ENCODE peak calls at places on chromosome 9, in seven cellular contexts. B is upper lobe of left lung, L is K562, A is transverse colon, M is SJSA1, O is mesendoderm, N is RWPE1. I is an unnamed sample.

GRCh38 chr9:18185196-18185595 is 288.8 kb upstream of the ADAMTSL1 start:
- DNase-seq in O (peak; percentile 62), A (peak; percentile 17), N (peak; percentile 27), B (no peak), L (no peak), M (no peak), I (no peak)

GRCh38 chr9:134301387-134302129 is 24.7 kb upstream of the RXRA start:
- DNase-seq in B (no peak), M (no peak), A (no peak), O (no peak), N (no peak), L (no peak), I (no peak)

GRCh38 chr9:68747043-68747533 is 42.0 kb downstream of the PIP5K1B start:
- DNase-seq in M (no peak), O (peak; percentile 25), L (peak; percentile 87), A (no peak), N (peak; percentile 8), B (no peak), I (no peak)

GRCh38 chr9:34571180-34571800 is 18.2 kb downstream of the CNTFR start:
- DNase-seq in A (no peak), B (no peak), L (no peak), O (no peak), M (no peak), N (no peak), I (no peak)

GRCh38 chr9:70112981-70113380 is 69.3 kb downstream of the MAMDC2 start:
- DNase-seq in O (peak; percentile 47), B (no peak), M (no peak), N (no peak), L (no peak), A (no peak), I (no peak)

GRCh38 chr9:134127616-134128015 is 8.3 kb upstream of the WDR5 start:
- DNase-seq in B (no peak), L (no peak), A (no peak), M (no peak), O (no peak), N (no peak), I (no peak)

GRCh38 chr9:121901616-121902015 is 191.5 kb downstream of the TTLL11 start:
- DNase-seq in L (no peak), B (no peak), A (no peak), N (no peak), O (no peak), M (no peak), I (no peak)

GRCh38 chr9:23621166-23621565 is 204.9 kb downstream of the ELAVL2 start:
- DNase-seq in N (peak; percentile 78), B (no peak), A (no peak), O (no peak), M (no peak), L (no peak), I (no peak)

GRCh38 chr9:89739531-89740315 is 134.9 kb downstream of the GADD45G start:
- DNase-seq in A (no peak), B (no peak), L (no peak), O (no peak), M (no peak), N (no peak), I (no peak)

GRCh38 chr9:95753762-95754465 is 121.6 kb upstream of the ERCC6L2 start:
- DNase-seq in M (peak; percentile 93), L (no peak), B (no peak), N (no peak), A (no peak), O (no peak), I (no peak)

GRCh38 chr9:136539427-136540412 is 6.1 kb downstream of the NOTCH1 start:
- DNase-seq in B (peak; percentile 90), N (peak; percentile 78), L (peak; percentile 94), O (peak; percentile 79), M (no peak), A (peak; percentile 97), I (no peak)

GRCh38 chr9:88370346-88370745 is 17.9 kb upstream of the SPIN1 start:
- DNase-seq in N (no peak), O (no peak), A (no peak), M (no peak), B (no peak), L (no peak), I (no peak)

GRCh38 chr9:3931996-3932906 is 367.6 kb downstream of the GLIS3 start:
- DNase-seq in N (no peak), L (no peak), M (no peak), A (no peak), O (no peak), B (no peak), I (no peak)

GRCh38 chr9:134328341-134328840 is 2.1 kb downstream of the RXRA start:
- DNase-seq in N (peak; percentile 41), L (no peak), M (no peak), B (no peak), O (no peak), A (peak; percentile 72), I (peak; percentile 93)

GRCh38 chr9:29966247-29966646 is 2393.0 kb upstream of the C9orf72 start:
- DNase-seq in B (no peak), M (no peak), L (no peak), N (peak; percentile 46), A (no peak), O (peak; percentile 68), I (no peak)

GRCh38 chr9:79798450-79798849 is 226.7 kb downstream of the TLE4 start:
- DNase-seq in M (no peak), L (no peak), B (no peak), N (no peak), A (no peak), O (no peak), I (no peak)

GRCh38 chr9:8366161-8366926 is 566.8 kb upstream of the DMAC1 start:
- DNase-seq in O (peak; percentile 65), A (no peak), B (no peak), L (no peak), N (no peak), M (no peak), I (no peak)

GRCh38 chr9:124020520-124021384 is 9.2 kb downstream of the LHX2 start:
- DNase-seq in L (no peak), N (no peak), B (no peak), O (no peak), M (no peak), A (no peak), I (peak; percentile 43)

GRCh38 chr9:136267261-136268111 is 21.9 kb upstream of the QSOX2 start:
- DNase-seq in M (peak; percentile 81), N (peak; percentile 99), B (peak; percentile 96), O (peak; percentile 90), L (peak; percentile 88), A (peak; percentile 85), I (peak; percentile 94)

GRCh38 chr9:12566411-12566810 is 126.8 kb upstream of the TYRP1 start:
- DNase-seq in A (no peak), M (no peak), O (no peak), L (no peak), B (no peak), N (no peak), I (no peak)

GRCh38 chr9:80811662-80812061 is 877.7 kb downstream of the TLE1 start:
- DNase-seq in O (peak; percentile 13), M (no peak), A (no peak), B (no peak), N (no peak), L (no peak), I (no peak)

GRCh38 chr9:110758201-110758600 is 89.6 kb downstream of the MUSK start:
- DNase-seq in A (no peak), B (no peak), M (no peak), O (no peak), N (no peak), L (no peak), I (no peak)

GRCh38 chr9:83266618-83267543 is 203.9 kb upstream of the RASEF start:
- DNase-seq in M (no peak), A (no peak), O (peak; percentile 42), L (peak; percentile 0), N (no peak), B (no peak), I (no peak)

DNA sequence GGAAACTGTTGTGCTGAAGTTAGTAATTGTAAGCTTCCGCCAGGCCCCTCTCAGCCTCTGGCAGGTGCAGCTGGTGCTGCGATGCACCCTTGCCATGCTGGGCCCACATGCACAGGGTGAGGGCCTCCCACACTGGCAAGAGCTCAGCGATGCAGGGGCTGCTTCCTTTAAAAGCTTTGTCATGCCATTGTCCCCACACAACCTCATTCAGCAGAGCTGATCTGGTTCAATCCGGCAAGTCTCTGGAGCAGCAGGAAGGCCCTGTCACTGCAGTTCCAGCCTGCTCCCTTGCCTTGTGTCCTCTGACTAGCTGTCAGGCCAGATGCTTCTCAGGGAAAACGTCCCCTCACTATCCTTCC is 60.8 kb downstream of the IPPK start:
- DNase-seq in M (no peak), B (no peak), O (peak; percentile 33), L (peak; percentile 9), N (no peak), A (no peak), I (peak; percentile 87)
- H3K27ac ChIP-seq in M (no peak overlapping the region), B (peak overlapping the region; percentile 49), O (no peak overlapping the region), L (no peak overlapping the region), N (peak overlapping the region; percentile 41), A (peak overlapping the region; percentile 56), I (peak overlapping the region; percentile 94)

DNA sequence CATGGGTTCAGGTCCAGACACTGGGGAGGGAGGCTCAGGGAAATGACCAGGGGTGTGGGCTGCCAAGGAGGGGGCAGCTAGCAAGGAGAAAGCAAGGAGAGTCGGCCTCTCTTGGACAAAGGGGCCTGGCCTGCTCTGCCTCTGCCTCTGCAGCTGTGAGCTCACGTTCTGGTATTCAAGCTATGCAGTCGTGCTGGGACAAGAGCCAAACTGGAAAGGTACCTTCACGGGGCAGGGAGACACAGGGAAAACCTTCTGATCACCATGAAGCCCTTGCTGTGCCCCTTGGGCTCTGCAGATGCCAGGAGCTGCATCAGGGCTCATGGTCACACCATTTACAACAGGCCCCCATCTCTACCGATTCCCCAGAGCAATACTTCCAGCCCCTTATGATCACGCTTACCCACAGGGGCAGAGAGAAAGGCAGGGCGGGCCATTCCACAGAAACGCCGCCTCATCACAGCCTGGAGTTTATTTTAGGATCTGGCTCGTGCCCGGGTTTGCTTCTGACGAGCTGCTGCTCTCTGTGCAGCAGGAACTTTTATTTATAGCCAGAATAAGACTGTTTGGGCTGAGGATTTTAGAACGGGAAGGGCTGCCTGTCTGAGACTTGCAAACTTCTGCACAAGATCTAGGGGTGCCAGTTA is 63.3 kb downstream of the PRRT1B start:
- DNase-seq in N (peak; percentile 98), O (peak; percentile 98), M (peak; percentile 88), A (peak; percentile 44), B (no peak), L (no peak), I (peak; percentile 83)
- H3K27ac ChIP-seq in N (peak overlapping the region; percentile 95), O (peak overlapping the region; percentile 62), M (peak overlapping the region; percentile 75), A (peak overlapping the region; percentile 79), B (peak overlapping the region; percentile 70), L (no peak overlapping the region), I (peak overlapping the region; percentile 70)

GRCh38 chr9:78278801-78279200 is 18.1 kb upstream of the PSAT1 start:
- DNase-seq in B (no peak), L (no peak), M (no peak), N (no peak), O (no peak), A (no peak), I (no peak)
- H3K27ac ChIP-seq in B (no peak overlapping the region), L (no peak overlapping the region), M (no peak overlapping the region), N (no peak overlapping the region), O (no peak overlapping the region), A (no peak overlapping the region), I (no peak overlapping the region)

DNA sequence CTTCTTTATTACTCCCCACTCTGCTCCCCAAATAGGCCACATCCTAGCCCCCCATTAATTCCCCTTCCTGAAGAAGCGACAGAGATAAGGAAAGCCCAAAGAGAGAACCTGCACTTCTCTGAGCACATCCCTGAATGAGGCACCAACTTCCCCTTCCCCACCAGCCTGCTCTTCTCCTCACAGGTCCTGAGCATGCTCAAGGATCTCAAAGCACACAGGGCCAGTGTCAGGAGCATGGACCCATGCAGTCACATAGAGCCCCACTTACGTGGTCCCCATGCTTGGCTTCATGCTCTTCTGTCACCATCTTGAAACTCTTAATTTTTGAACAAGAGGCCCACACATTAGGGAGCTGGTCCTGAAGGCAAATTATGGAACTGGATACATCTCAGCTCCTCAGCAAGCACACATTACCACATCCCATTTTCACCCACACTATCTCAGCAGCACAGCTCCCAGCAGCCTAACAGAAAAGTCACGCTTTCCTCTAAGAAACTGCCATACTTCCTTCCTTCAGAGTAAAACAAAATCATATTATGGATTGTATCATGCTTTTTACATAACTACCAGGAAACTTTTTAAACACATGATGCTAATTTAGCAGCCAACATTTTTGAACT is 99.8 kb downstream of the NFIB start:
- DNase-seq in O (no peak), N (no peak), B (no peak), M (no peak), A (no peak), L (peak; percentile 11), I (no peak)
- H3K27ac ChIP-seq in O (no peak overlapping the region), N (peak overlapping the region; percentile 35), B (no peak overlapping the region), M (no peak overlapping the region), A (peak overlapping the region; percentile 76), L (no peak overlapping the region), I (no peak overlapping the region)